ENCODE peak calls at places on chromosome 5, in eight cellular contexts. One of them, this sample, is unnamed.

GRCh38 chr5:78361226-78361993 is 993 bp downstream of the SCAMP1 start:
- DNase-seq in trophoblast cell: peak; percentile 59
- DNase-seq in AG20443: peak; percentile 55
- DNase-seq in choroid plexus epithelial cell: peak; percentile 63
- DNase-seq in central memory CD8-positive, alpha-beta T cell: no peak
- DNase-seq in Ammon's horn: peak; percentile 35
- DNase-seq in GM04503: no peak
- DNase-seq in M059J: peak; percentile 87
- DNase-seq in this sample: peak; percentile 82

GRCh38 chr5:136016945-136017530 is 11.8 kb upstream of the TGFBI start:
- DNase-seq in choroid plexus epithelial cell: peak; percentile 57
- DNase-seq in M059J: peak; percentile 100
- DNase-seq in central memory CD8-positive, alpha-beta T cell: no peak
- DNase-seq in GM04503: no peak
- DNase-seq in Ammon's horn: peak; percentile 65
- DNase-seq in trophoblast cell: no peak
- DNase-seq in AG20443: peak; percentile 65
- DNase-seq in this sample: peak; percentile 94

GRCh38 chr5:5421149-5421960 is 1.1 kb upstream of the ICE1 start:
- DNase-seq in choroid plexus epithelial cell: peak; percentile 39
- DNase-seq in Ammon's horn: no peak
- DNase-seq in M059J: no peak
- DNase-seq in trophoblast cell: no peak
- DNase-seq in AG20443: no peak
- DNase-seq in GM04503: no peak
- DNase-seq in central memory CD8-positive, alpha-beta T cell: no peak
- DNase-seq in this sample: no peak

GRCh38 chr5:45093377-45093776 is 284.6 kb downstream of the MRPS30 start:
- DNase-seq in trophoblast cell: no peak
- DNase-seq in choroid plexus epithelial cell: no peak
- DNase-seq in Ammon's horn: no peak
- DNase-seq in GM04503: no peak
- DNase-seq in central memory CD8-positive, alpha-beta T cell: no peak
- DNase-seq in AG20443: no peak
- DNase-seq in M059J: no peak
- DNase-seq in this sample: no peak

GRCh38 chr5:137997726-137998213 is 35.1 kb downstream of the FAM13B start:
- DNase-seq in central memory CD8-positive, alpha-beta T cell: no peak
- DNase-seq in choroid plexus epithelial cell: peak; percentile 22
- DNase-seq in trophoblast cell: no peak
- DNase-seq in M059J: peak; percentile 69
- DNase-seq in GM04503: no peak
- DNase-seq in AG20443: no peak
- DNase-seq in Ammon's horn: no peak
- DNase-seq in this sample: peak; percentile 42

GRCh38 chr5:33114361-33114760 is 326.4 kb upstream of the TARS1 start:
- DNase-seq in M059J: no peak
- DNase-seq in Ammon's horn: no peak
- DNase-seq in GM04503: no peak
- DNase-seq in AG20443: no peak
- DNase-seq in central memory CD8-positive, alpha-beta T cell: no peak
- DNase-seq in trophoblast cell: no peak
- DNase-seq in choroid plexus epithelial cell: no peak
- DNase-seq in this sample: peak; percentile 18

GRCh38 chr5:76787237-76787636 is 31.6 kb upstream of the F2RL1 start:
- DNase-seq in M059J: peak; percentile 63
- DNase-seq in Ammon's horn: no peak
- DNase-seq in choroid plexus epithelial cell: peak; percentile 100
- DNase-seq in AG20443: no peak
- DNase-seq in trophoblast cell: no peak
- DNase-seq in GM04503: no peak
- DNase-seq in central memory CD8-positive, alpha-beta T cell: no peak
- DNase-seq in this sample: no peak

GRCh38 chr5:128257096-128257495 is 173.5 kb downstream of the SLC12A2 start:
- DNase-seq in AG20443: no peak
- DNase-seq in trophoblast cell: no peak
- DNase-seq in Ammon's horn: no peak
- DNase-seq in central memory CD8-positive, alpha-beta T cell: no peak
- DNase-seq in GM04503: no peak
- DNase-seq in M059J: no peak
- DNase-seq in choroid plexus epithelial cell: no peak
- DNase-seq in this sample: no peak

GRCh38 chr5:7856855-7857254 is 5.9 kb upstream of the CFAP90 start:
- DNase-seq in choroid plexus epithelial cell: peak; percentile 79
- DNase-seq in M059J: peak; percentile 36
- DNase-seq in AG20443: peak; percentile 43
- DNase-seq in trophoblast cell: peak; percentile 16
- DNase-seq in central memory CD8-positive, alpha-beta T cell: no peak
- DNase-seq in Ammon's horn: peak; percentile 85
- DNase-seq in GM04503: no peak
- DNase-seq in this sample: peak; percentile 42

GRCh38 chr5:108516771-108517170 is 134.9 kb upstream of the FBXL17 start:
- DNase-seq in central memory CD8-positive, alpha-beta T cell: no peak
- DNase-seq in Ammon's horn: no peak
- DNase-seq in GM04503: no peak
- DNase-seq in choroid plexus epithelial cell: no peak
- DNase-seq in AG20443: no peak
- DNase-seq in trophoblast cell: no peak
- DNase-seq in M059J: no peak
- DNase-seq in this sample: no peak

GRCh38 chr5:74639538-74640449 is 734 bp downstream of the ENC1 start:
- DNase-seq in central memory CD8-positive, alpha-beta T cell: peak; percentile 16
- DNase-seq in trophoblast cell: no peak
- DNase-seq in Ammon's horn: no peak
- DNase-seq in choroid plexus epithelial cell: peak; percentile 52
- DNase-seq in GM04503: no peak
- DNase-seq in AG20443: peak; percentile 53
- DNase-seq in M059J: peak; percentile 54
- DNase-seq in this sample: peak; percentile 61

GRCh38 chr5:156529902-156530301 is 202.9 kb downstream of the SGCD start:
- DNase-seq in M059J: no peak
- DNase-seq in central memory CD8-positive, alpha-beta T cell: no peak
- DNase-seq in trophoblast cell: no peak
- DNase-seq in Ammon's horn: no peak
- DNase-seq in GM04503: no peak
- DNase-seq in choroid plexus epithelial cell: no peak
- DNase-seq in AG20443: peak; percentile 17
- DNase-seq in this sample: no peak

GRCh38 chr5:88826959-88827585 is 55.9 kb downstream of the MEF2C start:
- DNase-seq in M059J: peak; percentile 84
- DNase-seq in AG20443: peak; percentile 22
- DNase-seq in GM04503: no peak
- DNase-seq in choroid plexus epithelial cell: peak; percentile 70
- DNase-seq in Ammon's horn: peak; percentile 83
- DNase-seq in central memory CD8-positive, alpha-beta T cell: no peak
- DNase-seq in trophoblast cell: no peak
- DNase-seq in this sample: peak; percentile 54

GRCh38 chr5:17359451-17359965 is 138.5 kb upstream of the TAF11L2 start:
- DNase-seq in M059J: peak; percentile 84
- DNase-seq in central memory CD8-positive, alpha-beta T cell: no peak
- DNase-seq in choroid plexus epithelial cell: peak; percentile 82
- DNase-seq in GM04503: peak; percentile 73
- DNase-seq in Ammon's horn: no peak
- DNase-seq in AG20443: peak; percentile 67
- DNase-seq in trophoblast cell: peak; percentile 20
- DNase-seq in this sample: no peak

GRCh38 chr5:139657363-139658321 is 9.5 kb downstream of the CXXC5 start:
- DNase-seq in Ammon's horn: no peak
- DNase-seq in central memory CD8-positive, alpha-beta T cell: no peak
- DNase-seq in choroid plexus epithelial cell: no peak
- DNase-seq in AG20443: no peak
- DNase-seq in GM04503: no peak
- DNase-seq in trophoblast cell: no peak
- DNase-seq in M059J: peak; percentile 86
- DNase-seq in this sample: no peak

GRCh38 chr5:80114856-80115255 is 79.7 kb downstream of the THBS4 start:
- DNase-seq in central memory CD8-positive, alpha-beta T cell: no peak
- DNase-seq in AG20443: no peak
- DNase-seq in GM04503: no peak
- DNase-seq in choroid plexus epithelial cell: no peak
- DNase-seq in M059J: no peak
- DNase-seq in trophoblast cell: no peak
- DNase-seq in Ammon's horn: no peak
- DNase-seq in this sample: no peak

GRCh38 chr5:148998174-148998797 is 64.6 kb downstream of the SH3TC2 start:
- DNase-seq in choroid plexus epithelial cell: peak; percentile 82
- DNase-seq in Ammon's horn: peak; percentile 69
- DNase-seq in central memory CD8-positive, alpha-beta T cell: no peak
- DNase-seq in M059J: peak; percentile 83
- DNase-seq in AG20443: peak; percentile 49
- DNase-seq in trophoblast cell: peak; percentile 63
- DNase-seq in GM04503: no peak
- DNase-seq in this sample: peak; percentile 89

GRCh38 chr5:10699987-10700386 is 61.0 kb downstream of the DAP start:
- DNase-seq in Ammon's horn: no peak
- DNase-seq in GM04503: no peak
- DNase-seq in central memory CD8-positive, alpha-beta T cell: no peak
- DNase-seq in trophoblast cell: no peak
- DNase-seq in M059J: no peak
- DNase-seq in choroid plexus epithelial cell: no peak
- DNase-seq in AG20443: no peak
- DNase-seq in this sample: no peak

GRCh38 chr5:36876389-36876964 is at the start of gene NIPBL:
- DNase-seq in choroid plexus epithelial cell: peak; percentile 95
- DNase-seq in GM04503: peak; percentile 70
- DNase-seq in trophoblast cell: peak; percentile 83
- DNase-seq in Ammon's horn: peak; percentile 96
- DNase-seq in AG20443: peak; percentile 93
- DNase-seq in central memory CD8-positive, alpha-beta T cell: peak; percentile 77
- DNase-seq in M059J: peak; percentile 98
- DNase-seq in this sample: peak; percentile 97

This sample was measured in ELR.